ENCODE peak calls at places on chromosome 2, in six cellular contexts. J is cardiac muscle cell, D is psoas muscle, X is NT2/D1, O is upper lobe of right lung, E is transverse colon. Q is an unnamed sample. For H3K27me3, the result is how much of the 10 kb centered on the place peaks cover.

GRCh38 chr2:75896779-75897366 is 186.2 kb upstream of the GCFC2 start:
- DNase-seq in E (no peak), D (no peak), J (peak), X (peak), O (no peak), Q (peak)

GRCh38 chr2:122955761-122956160 is 1069.3 kb upstream of the CNTNAP5 start:
- DNase-seq in D (no peak), E (no peak), J (peak), O (no peak), X (no peak), Q (no peak)

GRCh38 chr2:181573140-181573736 is 83.7 kb downstream of the CERKL start:
- DNase-seq in E (no peak), O (no peak), X (peak), J (peak), D (no peak), Q (no peak)

GRCh38 chr2:71071681-71072398 is 3.4 kb downstream of the NAGK start:
- DNase-seq in O (no peak), J (no peak), E (peak), D (no peak), X (no peak), Q (peak)

GRCh38 chr2:18412980-18413793 is 147.3 kb downstream of the RDH14 start:
- DNase-seq in J (peak), E (no peak), O (no peak), D (no peak), X (no peak), Q (no peak)

GRCh38 chr2:214800180-214800579 is 9.3 kb downstream of the BARD1 start:
- DNase-seq in O (no peak), D (no peak), X (no peak), E (no peak), J (no peak), Q (no peak)

GRCh38 chr2:30362468-30363081 is 84.5 kb upstream of the LCLAT1 start:
- DNase-seq in O (no peak), E (no peak), X (no peak), J (no peak), D (no peak), Q (no peak)

GRCh38 chr2:11571170-11571569 is 37.3 kb downstream of the GREB1 start:
- DNase-seq in J (no peak), D (no peak), O (peak), X (no peak), E (no peak), Q (no peak)

GRCh38 chr2:9601397-9601796 is 29.4 kb downstream of the YWHAQ start:
- DNase-seq in D (no peak), X (no peak), O (no peak), E (no peak), J (no peak), Q (no peak)

GRCh38 chr2:232487385-232488096 is at the start of gene ECEL1:
- DNase-seq in O (peak), J (no peak), D (no peak), X (no peak), E (no peak), Q (peak)

GRCh38 chr2:81576713-81577112 is 1272.2 kb upstream of the LRRTM1 start:
- DNase-seq in D (no peak), E (no peak), O (no peak), J (no peak), X (no peak), Q (no peak)

GRCh38 chr2:25981596-25982272 is 563 bp downstream of the KIF3C start:
- DNase-seq in J (peak), E (no peak), D (peak), O (peak), X (no peak), Q (peak)

GRCh38 chr2:24971550-24972314 is at the start of gene DNAJC27:
- DNase-seq in O (peak), E (peak), J (peak), D (peak), X (peak), Q (peak)

GRCh38 chr2:169141713-169142352 is 72.5 kb downstream of the DHRS9 start:
- DNase-seq in D (no peak), J (peak), X (peak), O (no peak), E (peak), Q (peak)

GRCh38 chr2:86592547-86593230 is 29.4 kb upstream of the CHMP3 start:
- DNase-seq in O (no peak), X (no peak), J (peak), E (no peak), D (no peak), Q (no peak)

GRCh38 chr2:207996848-207997247 is 28.5 kb downstream of the PLEKHM3 start:
- DNase-seq in D (no peak), X (no peak), E (no peak), J (peak), O (no peak), Q (no peak)

GRCh38 chr2:191051177-191051576 is 37.2 kb upstream of the STAT1 start:
- DNase-seq in O (no peak), E (no peak), J (no peak), X (no peak), D (no peak), Q (no peak)

GRCh38 chr2:54581326-54582039 is 125.4 kb downstream of the SPTBN1 start:
- DNase-seq in E (no peak), D (no peak), O (no peak), J (no peak), X (no peak), Q (no peak)

GRCh38 chr2:84631047-84631446 is 114.7 kb downstream of the DNAH6 start:
- DNase-seq in X (no peak), D (no peak), J (peak), O (no peak), E (no peak), Q (peak)

GRCh38 chr2:234457421-234457820 is 39.5 kb downstream of the ARL4C start:
- DNase-seq in J (no peak), O (no peak), E (no peak), X (no peak), D (no peak), Q (no peak)

GRCh38 chr2:238169708-238170251 is 11.0 kb downstream of the ERFE start:
- DNase-seq in J (peak), D (peak), O (peak), E (no peak), X (no peak), Q (no peak)

DNA sequence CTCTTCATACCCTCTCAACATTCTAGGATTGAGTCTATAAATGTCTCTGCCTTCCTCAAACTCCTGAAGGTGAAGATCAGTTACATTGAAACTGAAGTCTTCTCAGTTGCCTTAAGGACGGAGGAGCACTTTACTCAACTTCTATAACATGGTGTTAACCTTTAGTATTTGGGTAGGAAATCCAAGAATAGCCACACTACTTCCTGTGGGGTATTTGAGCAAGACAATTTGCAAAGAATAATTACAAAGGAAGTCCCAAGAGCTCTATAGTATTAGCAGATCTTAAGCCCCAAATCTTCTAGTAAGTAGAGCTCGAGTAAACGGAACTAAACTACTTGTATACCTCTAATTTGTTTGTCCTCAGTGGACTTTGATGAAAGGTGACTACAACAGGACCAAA is 80.9 kb downstream of the SP100 start:
- DNase-seq in X (no peak), J (no peak), E (no peak), D (no peak), O (no peak), Q (no peak)
- H3K27me3 ChIP-seq in X (under half), J (under half), E (under half), D (under half), O (under half), Q (under half)

DNA sequence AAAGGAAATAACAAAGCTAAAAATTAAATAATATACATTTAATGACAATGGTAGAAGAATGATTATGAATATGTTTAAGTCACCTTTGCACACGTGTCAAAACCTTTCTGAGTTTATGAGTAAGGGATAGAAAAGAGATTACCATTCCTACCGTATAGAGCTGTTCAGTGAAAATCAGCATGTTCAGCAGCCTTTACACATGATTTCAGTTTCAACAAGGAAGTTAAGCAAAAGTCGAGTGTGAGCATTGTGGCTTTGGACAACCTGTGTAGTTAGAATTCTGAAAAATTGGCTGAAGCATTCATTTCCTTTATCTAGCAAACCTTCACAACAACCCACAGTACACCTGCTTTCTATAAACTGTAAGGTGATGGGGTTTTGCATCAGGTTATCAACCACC is 499.1 kb downstream of the IRS1 start:
- DNase-seq in E (no peak), J (no peak), O (no peak), D (no peak), X (no peak), Q (no peak)
- H3K4me3 ChIP-seq in E (no peak), J (no peak), O (no peak), D (no peak), X (no peak), Q (no peak)

GRCh38 chr2:173050684-173051083 is 25.0 kb upstream of the MAP3K20 start:
- DNase-seq in X (no peak), J (no peak), D (no peak), E (no peak), O (no peak), Q (no peak)

GRCh38 chr2:173048901-173049661 is 26.6 kb upstream of the MAP3K20 start:
- DNase-seq in J (peak), D (peak), O (no peak), E (peak), X (no peak), Q (no peak)

GRCh38 chr2:173051463-173051862 is 24.2 kb upstream of the MAP3K20 start:
- DNase-seq in X (no peak), J (no peak), D (no peak), O (no peak), E (no peak), Q (no peak)

GRCh38 chr2:173049732-173050314 is 25.8 kb upstream of the MAP3K20 start:
- DNase-seq in X (no peak), D (no peak), E (no peak), O (no peak), J (no peak), Q (no peak)

DNA sequence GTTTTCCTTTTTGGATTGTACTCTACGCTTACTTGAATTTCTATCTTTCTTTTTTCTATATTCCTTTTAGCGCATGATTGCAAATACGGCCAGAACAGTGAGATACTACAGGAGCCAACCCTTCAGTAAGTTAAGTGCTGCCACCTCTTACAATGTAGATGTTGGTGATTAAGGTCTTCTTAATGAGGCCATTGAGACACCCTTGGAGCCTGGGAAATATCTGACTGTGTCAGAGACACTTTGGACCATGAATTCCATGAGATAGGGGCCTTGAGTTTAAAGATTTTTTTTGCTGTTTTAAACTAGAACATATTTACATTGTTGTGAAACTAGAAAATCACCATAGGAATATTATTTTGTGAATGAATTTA is 27.1 kb upstream of the MAP3K20 start:
- DNase-seq in D (no peak), J (no peak), E (no peak), X (no peak), O (no peak), Q (no peak)
- H3K27me3 ChIP-seq in D (under half), J (under half), E (under half), X (under half), O (under half), Q (under half)

GRCh38 chr2:65835106-65835505 is 402.7 kb upstream of the SPRED2 start:
- DNase-seq in O (no peak), J (no peak), D (no peak), X (no peak), E (no peak), Q (no peak)

GRCh38 chr2:65834062-65834461 is 401.7 kb upstream of the SPRED2 start:
- DNase-seq in E (no peak), O (no peak), X (no peak), J (no peak), D (no peak), Q (peak)

GRCh38 chr2:65831528-65831927 is 399.1 kb upstream of the SPRED2 start:
- DNase-seq in O (no peak), D (no peak), X (no peak), J (no peak), E (no peak), Q (no peak)

GRCh38 chr2:65834657-65835056 is 402.3 kb upstream of the SPRED2 start:
- DNase-seq in O (no peak), J (no peak), X (no peak), E (no peak), D (no peak), Q (no peak)

DNA sequence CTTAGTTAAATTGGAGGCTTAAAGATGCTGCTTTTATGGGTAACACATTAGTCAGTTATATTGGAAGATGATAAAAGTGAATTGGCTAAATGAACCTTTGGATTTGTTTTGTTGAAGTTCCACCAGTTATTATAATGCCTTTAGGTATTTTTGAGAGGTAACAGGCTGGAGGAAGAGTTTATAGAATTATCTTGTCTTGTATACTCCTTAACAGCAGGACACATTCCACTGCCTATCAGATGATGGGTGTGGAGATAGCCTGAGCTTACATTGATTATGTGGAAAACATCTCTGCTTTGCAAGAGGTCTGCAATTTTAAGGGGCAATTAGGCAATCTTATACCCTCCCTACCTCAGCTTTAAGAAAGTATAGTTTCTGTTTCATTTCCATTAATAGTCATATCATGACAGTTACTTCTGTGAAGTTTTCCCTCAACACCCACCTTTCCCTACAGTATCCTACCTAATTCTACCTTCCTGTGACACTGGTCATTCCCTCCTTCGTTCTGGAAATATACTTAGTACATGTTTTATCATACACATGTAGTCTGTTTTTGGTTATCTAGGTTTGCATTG is 403.7 kb upstream of the SPRED2 start:
- DNase-seq in X (no peak), E (no peak), J (no peak), O (no peak), D (no peak), Q (no peak)
- H3K4me3 ChIP-seq in X (no peak), E (no peak), J (no peak), O (no peak), D (no peak), Q (no peak)

DNA sequence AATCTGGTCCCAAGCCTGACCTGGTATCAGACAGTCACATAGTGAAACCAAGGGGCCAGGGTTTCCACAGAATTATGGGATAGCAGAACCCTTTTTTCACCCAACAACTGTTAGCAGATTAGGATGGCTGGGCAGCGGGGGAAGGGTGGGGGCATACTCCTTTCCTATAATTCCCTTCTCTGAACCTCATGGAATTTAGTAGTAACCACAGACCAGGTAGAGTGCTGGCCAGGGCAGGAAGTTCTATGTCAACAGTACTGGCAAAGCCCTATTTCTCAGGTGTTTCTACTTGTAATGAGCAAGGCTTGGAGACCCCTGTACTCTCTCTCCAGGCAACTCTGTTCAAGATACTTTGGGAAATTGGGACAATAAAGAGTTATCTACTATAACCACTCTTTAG is 174.6 kb downstream of the THADA start:
- DNase-seq in J (no peak), X (no peak), D (no peak), O (no peak), E (no peak), Q (no peak)
- H3K27me3 ChIP-seq in J (under half), X (under half), D (under half), O (under half), E (under half), Q (under half)

GRCh38 chr2:73257021-73257420 is 22.9 kb downstream of the CCT7 start:
- DNase-seq in X (no peak), E (no peak), D (no peak), J (no peak), O (peak), Q (no peak)
- H3K4me3 ChIP-seq in X (no peak), E (no peak), D (no peak), J (no peak), O (no peak), Q (no peak)

DNA sequence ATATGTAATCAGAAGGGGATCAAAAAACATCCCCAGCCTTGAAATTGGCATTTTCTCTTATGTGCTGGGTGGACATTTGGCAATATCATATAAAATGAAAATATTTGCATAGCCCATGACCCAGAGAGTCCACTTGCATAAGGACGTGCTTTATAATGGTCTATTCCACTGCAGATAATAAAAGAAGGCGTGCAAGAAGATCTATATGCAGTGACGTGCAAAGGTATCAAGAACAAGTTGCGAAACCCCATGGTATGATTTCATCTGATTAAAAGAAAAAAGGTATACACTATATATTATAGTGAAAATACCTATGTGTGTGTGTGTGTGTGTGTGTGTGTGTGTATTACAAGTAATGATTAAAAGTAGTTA is 8.5 kb upstream of the SLC20A1 start:
- DNase-seq in J (no peak), X (no peak), D (no peak), O (no peak), E (peak), Q (no peak)
- H3K27me3 ChIP-seq in J (under half), X (under half), D (under half), O (under half), E (under half), Q (under half)

DNA sequence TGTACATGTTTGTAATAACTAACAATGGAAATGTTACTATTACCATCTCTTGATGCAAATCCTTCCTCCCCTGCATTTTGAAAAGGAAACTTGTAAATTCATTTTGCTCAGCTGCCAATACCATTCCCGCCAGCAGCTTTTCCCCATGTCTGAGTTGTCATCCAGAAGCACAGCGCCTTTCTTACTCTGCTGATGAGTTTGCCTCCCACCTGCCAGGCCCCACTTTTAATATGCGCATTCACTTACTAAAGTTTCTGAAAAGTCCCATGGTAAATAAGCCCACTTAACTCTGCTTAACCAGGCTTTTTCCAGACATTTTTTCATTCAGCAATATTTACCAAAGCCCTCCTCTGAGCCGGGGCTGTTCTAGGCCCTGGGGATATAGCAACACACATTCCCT is 3.9 kb downstream of the CHST10 start:
- DNase-seq in O (no peak), X (peak), D (no peak), J (no peak), E (no peak), Q (peak)
- H3K4me3 ChIP-seq in O (no peak), X (no peak), D (no peak), J (no peak), E (no peak), Q (no peak)

Q was measured in H7.